ENCODE peak calls at places on chromosomes 2 and 18, in six cellular contexts. V is stomach, J is spleen, I is SK-N-SH, B is HCT116, G is suprapubic skin. R is an unnamed sample.

GRCh38 chr2:128073278-128073677 is 17.7 kb upstream of the UGGT1 start:
- DNase-seq in V (no peak), J (no peak), I (no peak), B (no peak), G (no peak), R (no peak)

GRCh38 chr2:20008703-20009102 is 3.8 kb downstream of the MATN3 start:
- DNase-seq in V (no peak), J (no peak), I (no peak), B (no peak), G (no peak), R (no peak)

GRCh38 chr18:35525795-35526475 is 28.2 kb upstream of the INO80C start:
- DNase-seq in V (no peak), J (no peak), I (no peak), B (no peak), G (no peak), R (no peak)

GRCh38 chr2:219018286-219018685 is 23.0 kb downstream of the CFAP65 start:
- DNase-seq in V (no peak), J (peak; percentile 21), I (no peak), B (no peak), G (no peak), R (no peak)

GRCh38 chr2:240926516-240927389 is 20.6 kb downstream of the CROCC2 start:
- DNase-seq in V (peak; percentile 25), J (peak; percentile 72), I (peak; percentile 69), B (no peak), G (peak; percentile 55), R (no peak)

GRCh38 chr2:54964271-54964670 is 86.0 kb downstream of the RTN4 start:
- DNase-seq in V (no peak), J (no peak), I (no peak), B (no peak), G (no peak), R (no peak)

GRCh38 chr2:101109451-101110140 is 41.6 kb downstream of the TBC1D8 start:
- DNase-seq in V (no peak), J (no peak), I (no peak), B (no peak), G (no peak), R (no peak)

GRCh38 chr2:157174321-157174720 is 83.2 kb upstream of the GALNT5 start:
- DNase-seq in V (no peak), J (no peak), I (no peak), B (no peak), G (no peak), R (no peak)

GRCh38 chr2:3745901-3746300 is 42.5 kb downstream of the DCDC2C start:
- DNase-seq in V (no peak), J (no peak), I (peak; percentile 49), B (no peak), G (no peak), R (no peak)

GRCh38 chr2:26533661-26534060 is 55.7 kb upstream of the OTOF start:
- DNase-seq in V (no peak), J (peak; percentile 39), I (no peak), B (no peak), G (peak; percentile 16), R (no peak)

GRCh38 chr2:136818839-136819238 is 53.5 kb downstream of the THSD7B start:
- DNase-seq in V (no peak), J (no peak), I (no peak), B (no peak), G (no peak), R (no peak)

GRCh38 chr2:120559401-120559800 is 176.3 kb upstream of the GLI2 start:
- DNase-seq in V (no peak), J (no peak), I (no peak), B (no peak), G (no peak), R (no peak)

GRCh38 chr2:128308889-128309288 is 9.8 kb downstream of the HS6ST1 start:
- DNase-seq in V (no peak), J (peak; percentile 58), I (no peak), B (no peak), G (peak; percentile 60), R (no peak)

GRCh38 chr18:23718243-23718720 is 29.0 kb downstream of the LAMA3 start:
- DNase-seq in V (no peak), J (no peak), I (no peak), B (no peak), G (no peak), R (no peak)

GRCh38 chr2:217926801-217927200 is 76.0 kb downstream of the TNS1 start:
- DNase-seq in V (no peak), J (no peak), I (no peak), B (no peak), G (no peak), R (no peak)

GRCh38 chr2:85189606-85190270 is 56.5 kb downstream of the TCF7L1 start:
- DNase-seq in V (no peak), J (peak; percentile 71), I (no peak), B (no peak), G (peak; percentile 50), R (no peak)

GRCh38 chr2:36635194-36635593 is 37.2 kb upstream of the FEZ2 start:
- DNase-seq in V (no peak), J (no peak), I (no peak), B (no peak), G (no peak), R (no peak)

GRCh38 chr2:160652236-160652635 is 158.6 kb upstream of the RBMS1 start:
- DNase-seq in V (no peak), J (peak; percentile 78), I (no peak), B (no peak), G (no peak), R (no peak)

GRCh38 chr2:30417253-30417652 is 29.8 kb upstream of the LCLAT1 start:
- DNase-seq in V (no peak), J (no peak), I (no peak), B (no peak), G (peak; percentile 76), R (no peak)
- TF ChIP-seq POLR2AphosphoS5 in V (no peak), J (no peak), I (no peak), B (no peak), G (no peak), R (no peak)

GRCh38 chr18:79935098-79935480 is 16.4 kb downstream of the SLC66A2 start:
- DNase-seq in V (no peak), J (no peak), I (no peak), B (no peak), G (peak; percentile 9), R (no peak)

GRCh38 chr18:79933765-79934164 is 17.7 kb downstream of the SLC66A2 start:
- DNase-seq in V (no peak), J (peak; percentile 37), I (no peak), B (no peak), G (peak; percentile 26), R (no peak)

GRCh38 chr18:79935499-79935898 is 16.0 kb downstream of the SLC66A2 start:
- DNase-seq in V (no peak), J (no peak), I (no peak), B (no peak), G (peak; percentile 52), R (no peak)

GRCh38 chr18:79935925-79936324 is 15.5 kb downstream of the SLC66A2 start:
- DNase-seq in V (no peak), J (peak; percentile 35), I (no peak), B (no peak), G (peak; percentile 35), R (no peak)

DNA sequence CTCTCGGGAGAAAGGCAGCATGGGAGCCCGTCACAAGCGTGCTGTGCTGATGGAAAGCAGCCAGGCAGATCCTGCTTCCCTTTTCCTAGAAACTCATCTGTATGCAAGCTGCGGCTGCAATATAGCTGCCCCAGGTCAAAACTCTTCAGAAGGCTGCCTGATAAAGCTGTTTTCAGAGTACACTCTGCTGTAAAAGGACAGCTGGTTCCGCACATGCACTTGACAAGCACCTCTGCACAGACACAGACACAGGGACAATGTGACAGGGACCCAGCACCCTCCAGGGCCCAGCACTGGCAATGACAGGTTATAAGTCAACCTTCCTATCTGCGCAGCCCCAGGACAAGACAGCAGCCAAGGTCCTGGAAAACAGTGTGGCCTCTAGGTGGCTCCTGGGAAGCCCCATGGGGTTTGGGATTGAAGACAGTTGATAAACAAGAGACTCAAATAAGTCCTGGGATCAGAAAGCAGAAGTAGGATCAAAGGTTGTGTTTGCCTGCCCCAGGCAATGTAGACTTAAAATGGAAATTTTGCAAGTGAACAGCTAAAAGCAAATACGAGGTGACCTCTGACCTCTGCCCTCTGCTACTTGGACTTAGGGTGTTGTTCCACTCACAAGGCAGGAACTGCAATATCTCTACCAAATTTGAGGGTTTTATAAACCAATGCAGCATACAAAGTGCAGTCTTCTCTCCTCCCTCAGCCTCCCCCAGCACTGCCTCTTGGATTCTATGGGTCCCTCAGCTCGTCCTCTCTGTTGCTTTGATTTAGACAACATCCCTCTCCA is 16.9 kb downstream of the SLC66A2 start:
- DNase-seq in V (no peak), J (peak; percentile 51), I (no peak), B (no peak), G (peak; percentile 47), R (no peak)
- H3K9me3 ChIP-seq in V (peaks cover 49% of the 10 kb centered on the region), J (peaks cover 81% of the 10 kb centered on the region), I (peaks cover 35% of the 10 kb centered on the region), B (peaks cover 23% of the 10 kb centered on the region), G (peaks cover 29% of the 10 kb centered on the region), R (no peaks in the 10 kb centered on the region)

GRCh38 chr2:173051463-173051862 is 24.2 kb upstream of the MAP3K20 start:
- DNase-seq in V (no peak), J (no peak), I (no peak), B (no peak), G (no peak), R (no peak)
- H3K27ac ChIP-seq in V (no peak overlapping the region), J (no peak overlapping the region), I (no peak overlapping the region), B (no peak overlapping the region), G (no peak overlapping the region), R (no peak overlapping the region)

GRCh38 chr2:132923787-132924186 is 253.8 kb upstream of the LYPD1 start:
- DNase-seq in V (no peak), J (no peak), I (peak; percentile 52), B (no peak), G (no peak), R (no peak)
- TF ChIP-seq POLR2AphosphoS5 in V (no peak), J (no peak), I (no peak), B (no peak), G (no peak), R (no peak)

GRCh38 chr2:4883375-4883774 is 808.8 kb upstream of the SOX11 start:
- DNase-seq in V (no peak), J (no peak), I (peak; percentile 16), B (no peak), G (no peak), R (no peak)
- H3K9me3 ChIP-seq in V (peaks cover 12% of the 10 kb centered on the region), J (peaks cover 16% of the 10 kb centered on the region), I (no peaks in the 10 kb centered on the region), B (peaks cover 13% of the 10 kb centered on the region), G (no peaks in the 10 kb centered on the region), R (no peaks in the 10 kb centered on the region)

GRCh38 chr2:108579631-108580030 is 45.4 kb downstream of the LIMS1 start:
- DNase-seq in V (no peak), J (peak; percentile 81), I (no peak), B (no peak), G (no peak), R (no peak)
- H3K27ac ChIP-seq in V (no peak overlapping the region), J (no peak overlapping the region), I (no peak overlapping the region), B (no peak overlapping the region), G (no peak overlapping the region), R (no peak overlapping the region)

DNA sequence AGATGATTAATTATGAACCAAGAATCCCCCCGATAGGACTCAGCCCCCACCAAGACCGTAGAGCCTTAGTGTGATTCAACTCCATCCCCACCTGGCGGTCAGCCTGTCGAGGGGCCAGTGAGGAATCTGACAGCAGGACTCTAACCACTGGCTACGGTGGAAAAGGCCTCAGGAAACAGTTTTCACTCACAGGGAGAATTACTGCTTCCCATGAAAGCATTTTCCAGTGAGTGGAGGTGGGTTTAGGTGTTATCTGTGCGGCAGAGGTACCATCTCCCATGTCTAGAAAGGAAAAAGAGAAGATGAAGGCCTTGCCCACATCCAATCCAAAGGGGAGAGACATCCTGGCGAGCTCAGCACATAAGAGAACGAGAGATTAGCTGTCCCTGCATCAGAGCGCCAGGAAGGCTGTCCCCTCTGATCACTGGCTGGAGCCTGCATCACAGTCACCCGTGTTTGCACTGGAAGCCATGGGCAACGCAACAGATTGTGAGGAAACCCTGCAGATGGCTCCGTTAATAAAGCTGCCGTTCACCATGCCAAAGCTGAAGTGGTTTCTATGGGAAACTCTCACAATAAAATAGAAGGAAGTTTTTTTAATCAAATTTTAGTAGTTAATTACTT is 22.3 kb downstream of the COX7A2L start:
- DNase-seq in V (no peak), J (no peak), I (no peak), B (no peak), G (no peak), R (no peak)
- TF ChIP-seq POLR2AphosphoS5 in V (no peak), J (no peak), I (no peak), B (no peak), G (no peak), R (no peak)